ENCODE peak calls at places on chromosomes 11 and 22, in ten cellular contexts. One of them, this sample, is unnamed.

GRCh38 chr11:76657139-76657823 is 13.3 kb downstream of the LRRC32 start:
- DNase-seq in stomach: peak; percentile 18
- DNase-seq in kidney: peak; percentile 48
- DNase-seq in fibroblast of lung: no peak
- DNase-seq in lower lobe of right lung: peak; percentile 21
- DNase-seq in CD4-positive, alpha-beta memory T cell: no peak
- DNase-seq in PC-3: no peak
- DNase-seq in naive thymus-derived CD4-positive, alpha-beta T cell: no peak
- DNase-seq in spleen: no peak
- DNase-seq in OCI-LY7: no peak
- DNase-seq in this sample: no peak

GRCh38 chr11:44145011-44145777 is 49.7 kb downstream of the EXT2 start:
- DNase-seq in stomach: no peak
- DNase-seq in kidney: no peak
- DNase-seq in fibroblast of lung: no peak
- DNase-seq in lower lobe of right lung: no peak
- DNase-seq in CD4-positive, alpha-beta memory T cell: no peak
- DNase-seq in PC-3: peak; percentile 9
- DNase-seq in naive thymus-derived CD4-positive, alpha-beta T cell: no peak
- DNase-seq in spleen: no peak
- DNase-seq in OCI-LY7: no peak
- DNase-seq in this sample: no peak

GRCh38 chr22:40525250-40525884 is 111.2 kb downstream of the MRTFA start:
- DNase-seq in stomach: peak; percentile 48
- DNase-seq in kidney: no peak
- DNase-seq in fibroblast of lung: peak; percentile 69
- DNase-seq in lower lobe of right lung: peak; percentile 65
- DNase-seq in CD4-positive, alpha-beta memory T cell: peak; percentile 72
- DNase-seq in PC-3: peak; percentile 48
- DNase-seq in naive thymus-derived CD4-positive, alpha-beta T cell: peak; percentile 80
- DNase-seq in spleen: peak; percentile 85
- DNase-seq in OCI-LY7: peak; percentile 72
- DNase-seq in this sample: peak; percentile 60

GRCh38 chr11:60377737-60378136 is 595 bp upstream of the MS4A7 start:
- DNase-seq in stomach: no peak
- DNase-seq in kidney: no peak
- DNase-seq in fibroblast of lung: no peak
- DNase-seq in lower lobe of right lung: peak; percentile 79
- DNase-seq in CD4-positive, alpha-beta memory T cell: no peak
- DNase-seq in PC-3: peak; percentile 6
- DNase-seq in naive thymus-derived CD4-positive, alpha-beta T cell: no peak
- DNase-seq in spleen: peak; percentile 78
- DNase-seq in OCI-LY7: peak; percentile 80
- DNase-seq in this sample: no peak

GRCh38 chr11:35040221-35040942 is 98.6 kb upstream of the CD44 start:
- DNase-seq in stomach: no peak
- DNase-seq in kidney: no peak
- DNase-seq in fibroblast of lung: peak; percentile 49
- DNase-seq in lower lobe of right lung: no peak
- DNase-seq in CD4-positive, alpha-beta memory T cell: peak; percentile 78
- DNase-seq in PC-3: peak; percentile 61
- DNase-seq in naive thymus-derived CD4-positive, alpha-beta T cell: peak; percentile 79
- DNase-seq in spleen: no peak
- DNase-seq in OCI-LY7: no peak
- DNase-seq in this sample: peak; percentile 59

GRCh38 chr22:25062378-25063095 is 110.0 kb downstream of the KIAA1671 start:
- DNase-seq in stomach: no peak
- DNase-seq in kidney: no peak
- DNase-seq in fibroblast of lung: no peak
- DNase-seq in lower lobe of right lung: no peak
- DNase-seq in CD4-positive, alpha-beta memory T cell: peak; percentile 76
- DNase-seq in PC-3: no peak
- DNase-seq in naive thymus-derived CD4-positive, alpha-beta T cell: peak; percentile 90
- DNase-seq in spleen: peak; percentile 85
- DNase-seq in OCI-LY7: no peak
- DNase-seq in this sample: peak; percentile 85

GRCh38 chr11:109851780-109852390 is 241.3 kb upstream of the ZC3H12C start:
- DNase-seq in stomach: no peak
- DNase-seq in kidney: peak; percentile 28
- DNase-seq in fibroblast of lung: no peak
- DNase-seq in lower lobe of right lung: no peak
- DNase-seq in CD4-positive, alpha-beta memory T cell: no peak
- DNase-seq in PC-3: peak; percentile 59
- DNase-seq in naive thymus-derived CD4-positive, alpha-beta T cell: no peak
- DNase-seq in spleen: no peak
- DNase-seq in OCI-LY7: no peak
- DNase-seq in this sample: no peak

GRCh38 chr11:126419801-126420729 is 64.6 kb downstream of the ST3GAL4 start:
- DNase-seq in stomach: no peak
- DNase-seq in kidney: peak; percentile 83
- DNase-seq in fibroblast of lung: peak; percentile 36
- DNase-seq in lower lobe of right lung: peak; percentile 40
- DNase-seq in CD4-positive, alpha-beta memory T cell: no peak
- DNase-seq in PC-3: no peak
- DNase-seq in naive thymus-derived CD4-positive, alpha-beta T cell: no peak
- DNase-seq in spleen: no peak
- DNase-seq in OCI-LY7: peak; percentile 81
- DNase-seq in this sample: no peak

GRCh38 chr22:45227645-45228400 is 12.9 kb downstream of the KIAA0930 start:
- DNase-seq in stomach: no peak
- DNase-seq in kidney: no peak
- DNase-seq in fibroblast of lung: no peak
- DNase-seq in lower lobe of right lung: peak; percentile 71
- DNase-seq in CD4-positive, alpha-beta memory T cell: no peak
- DNase-seq in PC-3: no peak
- DNase-seq in naive thymus-derived CD4-positive, alpha-beta T cell: no peak
- DNase-seq in spleen: no peak
- DNase-seq in OCI-LY7: no peak
- DNase-seq in this sample: no peak

GRCh38 chr22:45228401-45228754 is 12.3 kb downstream of the KIAA0930 start:
- DNase-seq in stomach: no peak
- DNase-seq in kidney: no peak
- DNase-seq in fibroblast of lung: no peak
- DNase-seq in lower lobe of right lung: no peak
- DNase-seq in CD4-positive, alpha-beta memory T cell: no peak
- DNase-seq in PC-3: no peak
- DNase-seq in naive thymus-derived CD4-positive, alpha-beta T cell: no peak
- DNase-seq in spleen: no peak
- DNase-seq in OCI-LY7: no peak
- DNase-seq in this sample: no peak

GRCh38 chr22:45225732-45226560 is 14.7 kb downstream of the KIAA0930 start:
- DNase-seq in stomach: no peak
- DNase-seq in kidney: no peak
- DNase-seq in fibroblast of lung: peak; percentile 82
- DNase-seq in lower lobe of right lung: peak; percentile 79
- DNase-seq in CD4-positive, alpha-beta memory T cell: no peak
- DNase-seq in PC-3: no peak
- DNase-seq in naive thymus-derived CD4-positive, alpha-beta T cell: no peak
- DNase-seq in spleen: peak; percentile 83
- DNase-seq in OCI-LY7: no peak
- DNase-seq in this sample: no peak

GRCh38 chr22:45224988-45225731 is 15.5 kb downstream of the KIAA0930 start:
- DNase-seq in stomach: no peak
- DNase-seq in kidney: no peak
- DNase-seq in fibroblast of lung: no peak
- DNase-seq in lower lobe of right lung: peak; percentile 42
- DNase-seq in CD4-positive, alpha-beta memory T cell: no peak
- DNase-seq in PC-3: no peak
- DNase-seq in naive thymus-derived CD4-positive, alpha-beta T cell: no peak
- DNase-seq in spleen: peak; percentile 68
- DNase-seq in OCI-LY7: no peak
- DNase-seq in this sample: no peak

GRCh38 chr22:45226681-45227186 is 14.0 kb downstream of the KIAA0930 start:
- DNase-seq in stomach: peak; percentile 41
- DNase-seq in kidney: peak; percentile 77
- DNase-seq in fibroblast of lung: no peak
- DNase-seq in lower lobe of right lung: peak; percentile 85
- DNase-seq in CD4-positive, alpha-beta memory T cell: no peak
- DNase-seq in PC-3: peak; percentile 25
- DNase-seq in naive thymus-derived CD4-positive, alpha-beta T cell: no peak
- DNase-seq in spleen: no peak
- DNase-seq in OCI-LY7: no peak
- DNase-seq in this sample: no peak
- H3K4me1 ChIP-seq in stomach: no peaks in the 10 kb centered on the region
- H3K4me1 ChIP-seq in kidney: no peaks in the 10 kb centered on the region
- H3K4me1 ChIP-seq in fibroblast of lung: no peaks in the 10 kb centered on the region
- H3K4me1 ChIP-seq in lower lobe of right lung: peaks cover 26% of the 10 kb centered on the region
- H3K4me1 ChIP-seq in CD4-positive, alpha-beta memory T cell: no peaks in the 10 kb centered on the region
- H3K4me1 ChIP-seq in PC-3: no peaks in the 10 kb centered on the region
- H3K4me1 ChIP-seq in naive thymus-derived CD4-positive, alpha-beta T cell: no peaks in the 10 kb centered on the region
- H3K4me1 ChIP-seq in spleen: peaks cover 94% of the 10 kb centered on the region
- H3K4me1 ChIP-seq in OCI-LY7: peaks cover 28% of the 10 kb centered on the region
- H3K4me1 ChIP-seq in this sample: no peaks in the 10 kb centered on the region

GRCh38 chr11:61575886-61576516 is 4.9 kb downstream of the SYT7 start:
- DNase-seq in stomach: peak; percentile 72
- DNase-seq in kidney: no peak
- DNase-seq in fibroblast of lung: no peak
- DNase-seq in lower lobe of right lung: no peak
- DNase-seq in CD4-positive, alpha-beta memory T cell: no peak
- DNase-seq in PC-3: no peak
- DNase-seq in naive thymus-derived CD4-positive, alpha-beta T cell: no peak
- DNase-seq in spleen: no peak
- DNase-seq in OCI-LY7: no peak
- DNase-seq in this sample: no peak
- H3K4me3 ChIP-seq in stomach: no peak overlapping the region
- H3K4me3 ChIP-seq in kidney: no peak overlapping the region
- H3K4me3 ChIP-seq in fibroblast of lung: no peak overlapping the region
- H3K4me3 ChIP-seq in lower lobe of right lung: no peak overlapping the region
- H3K4me3 ChIP-seq in CD4-positive, alpha-beta memory T cell: no peak overlapping the region
- H3K4me3 ChIP-seq in PC-3: no peak overlapping the region
- H3K4me3 ChIP-seq in naive thymus-derived CD4-positive, alpha-beta T cell: no peak overlapping the region
- H3K4me3 ChIP-seq in spleen: no peak overlapping the region
- H3K4me3 ChIP-seq in OCI-LY7: no peak overlapping the region
- H3K4me3 ChIP-seq in this sample: no peak overlapping the region

GRCh38 chr11:119307219-119307618 is 9.7 kb downstream of the MCAM start:
- DNase-seq in stomach: no peak
- DNase-seq in kidney: no peak
- DNase-seq in fibroblast of lung: peak; percentile 11
- DNase-seq in lower lobe of right lung: no peak
- DNase-seq in CD4-positive, alpha-beta memory T cell: no peak
- DNase-seq in PC-3: no peak
- DNase-seq in naive thymus-derived CD4-positive, alpha-beta T cell: no peak
- DNase-seq in spleen: no peak
- DNase-seq in OCI-LY7: no peak
- DNase-seq in this sample: no peak

GRCh38 chr11:119309953-119310681 is 6.8 kb downstream of the MCAM start:
- DNase-seq in stomach: no peak
- DNase-seq in kidney: no peak
- DNase-seq in fibroblast of lung: no peak
- DNase-seq in lower lobe of right lung: no peak
- DNase-seq in CD4-positive, alpha-beta memory T cell: no peak
- DNase-seq in PC-3: no peak
- DNase-seq in naive thymus-derived CD4-positive, alpha-beta T cell: no peak
- DNase-seq in spleen: no peak
- DNase-seq in OCI-LY7: no peak
- DNase-seq in this sample: no peak

GRCh38 chr11:119307974-119308373 is 9.0 kb downstream of the MCAM start:
- DNase-seq in stomach: no peak
- DNase-seq in kidney: no peak
- DNase-seq in fibroblast of lung: no peak
- DNase-seq in lower lobe of right lung: no peak
- DNase-seq in CD4-positive, alpha-beta memory T cell: no peak
- DNase-seq in PC-3: no peak
- DNase-seq in naive thymus-derived CD4-positive, alpha-beta T cell: no peak
- DNase-seq in spleen: no peak
- DNase-seq in OCI-LY7: no peak
- DNase-seq in this sample: no peak

GRCh38 chr11:119310682-119311052 is 6.3 kb downstream of the MCAM start:
- DNase-seq in stomach: no peak
- DNase-seq in kidney: no peak
- DNase-seq in fibroblast of lung: no peak
- DNase-seq in lower lobe of right lung: no peak
- DNase-seq in CD4-positive, alpha-beta memory T cell: no peak
- DNase-seq in PC-3: no peak
- DNase-seq in naive thymus-derived CD4-positive, alpha-beta T cell: no peak
- DNase-seq in spleen: peak; percentile 76
- DNase-seq in OCI-LY7: no peak
- DNase-seq in this sample: no peak

DNA sequence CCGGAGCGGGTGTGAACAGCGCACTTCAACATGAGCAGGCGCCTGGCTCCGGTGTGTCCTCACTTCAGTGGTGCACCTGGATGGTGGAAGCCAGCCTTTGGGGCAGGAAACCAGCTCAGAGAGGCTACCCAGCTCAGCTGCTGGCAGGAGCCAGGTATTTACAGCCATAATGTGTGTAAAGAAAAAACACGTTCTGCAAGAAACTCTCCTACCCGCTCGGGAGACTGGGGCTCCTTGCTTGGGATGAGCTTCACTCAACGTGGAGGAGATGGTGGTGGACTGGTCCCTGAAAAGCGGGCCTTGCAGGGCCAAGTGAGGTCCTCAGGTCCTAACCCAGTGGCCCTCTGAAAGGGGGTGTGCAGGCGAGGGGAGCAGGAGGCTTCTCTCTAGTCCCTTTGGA is 7.5 kb downstream of the MCAM start:
- DNase-seq in stomach: no peak
- DNase-seq in kidney: no peak
- DNase-seq in fibroblast of lung: no peak
- DNase-seq in lower lobe of right lung: no peak
- DNase-seq in CD4-positive, alpha-beta memory T cell: no peak
- DNase-seq in PC-3: no peak
- DNase-seq in naive thymus-derived CD4-positive, alpha-beta T cell: no peak
- DNase-seq in spleen: no peak
- DNase-seq in OCI-LY7: no peak
- DNase-seq in this sample: no peak
- H3K36me3 ChIP-seq in stomach: peaks cover 86% of the 10 kb centered on the region
- H3K36me3 ChIP-seq in kidney: no peaks in the 10 kb centered on the region
- H3K36me3 ChIP-seq in fibroblast of lung: peaks cover 6% of the 10 kb centered on the region
- H3K36me3 ChIP-seq in lower lobe of right lung: peaks cover 46% of the 10 kb centered on the region
- H3K36me3 ChIP-seq in CD4-positive, alpha-beta memory T cell: no peaks in the 10 kb centered on the region
- H3K36me3 ChIP-seq in PC-3: peaks cover 44% of the 10 kb centered on the region
- H3K36me3 ChIP-seq in naive thymus-derived CD4-positive, alpha-beta T cell: peaks cover 4% of the 10 kb centered on the region
- H3K36me3 ChIP-seq in spleen: peaks cover 98% of the 10 kb centered on the region
- H3K36me3 ChIP-seq in OCI-LY7: peaks cover 9% of the 10 kb centered on the region
- H3K36me3 ChIP-seq in this sample: no peaks in the 10 kb centered on the region

DNA sequence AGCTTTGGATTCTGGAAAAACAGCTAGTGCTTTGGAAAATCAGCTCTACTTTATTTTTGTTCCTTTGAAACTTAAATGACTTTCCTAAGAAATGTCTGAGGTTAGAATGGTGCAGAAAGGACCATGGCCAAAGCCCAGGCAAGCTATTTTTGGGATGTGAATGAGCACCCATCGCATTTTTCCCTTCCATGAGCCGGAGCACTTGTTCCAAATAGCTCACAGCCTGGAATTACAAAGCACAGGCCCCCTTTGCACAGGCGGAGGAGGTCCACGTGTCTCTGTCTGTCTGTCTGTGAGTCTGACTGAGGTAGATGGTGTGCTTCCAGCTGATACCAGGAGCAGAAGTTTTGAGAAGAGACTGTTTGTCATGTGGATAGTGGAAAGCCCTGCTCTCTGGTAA is 50.7 kb downstream of the MICAL2 start:
- DNase-seq in stomach: no peak
- DNase-seq in kidney: no peak
- DNase-seq in fibroblast of lung: no peak
- DNase-seq in lower lobe of right lung: no peak
- DNase-seq in CD4-positive, alpha-beta memory T cell: no peak
- DNase-seq in PC-3: no peak
- DNase-seq in naive thymus-derived CD4-positive, alpha-beta T cell: no peak
- DNase-seq in spleen: peak; percentile 25
- DNase-seq in OCI-LY7: no peak
- DNase-seq in this sample: no peak
- H3K4me1 ChIP-seq in stomach: peaks cover 62% of the 10 kb centered on the region
- H3K4me1 ChIP-seq in kidney: peaks cover 15% of the 10 kb centered on the region
- H3K4me1 ChIP-seq in fibroblast of lung: peaks cover 60% of the 10 kb centered on the region
- H3K4me1 ChIP-seq in lower lobe of right lung: peaks cover 66% of the 10 kb centered on the region
- H3K4me1 ChIP-seq in CD4-positive, alpha-beta memory T cell: peaks cover 20% of the 10 kb centered on the region
- H3K4me1 ChIP-seq in PC-3: peaks cover 58% of the 10 kb centered on the region
- H3K4me1 ChIP-seq in naive thymus-derived CD4-positive, alpha-beta T cell: peaks cover 12% of the 10 kb centered on the region
- H3K4me1 ChIP-seq in spleen: peaks cover 17% of the 10 kb centered on the region
- H3K4me1 ChIP-seq in OCI-LY7: no peaks in the 10 kb centered on the region
- H3K4me1 ChIP-seq in this sample: peaks cover 11% of the 10 kb centered on the region

GRCh38 chr11:114161486-114162250 is 102.2 kb downstream of the ZBTB16 start:
- DNase-seq in stomach: no peak
- DNase-seq in kidney: peak; percentile 65
- DNase-seq in fibroblast of lung: no peak
- DNase-seq in lower lobe of right lung: no peak
- DNase-seq in CD4-positive, alpha-beta memory T cell: no peak
- DNase-seq in PC-3: no peak
- DNase-seq in naive thymus-derived CD4-positive, alpha-beta T cell: no peak
- DNase-seq in spleen: no peak
- DNase-seq in OCI-LY7: no peak
- DNase-seq in this sample: no peak
- H3K4me3 ChIP-seq in stomach: no peak overlapping the region
- H3K4me3 ChIP-seq in kidney: no peak overlapping the region
- H3K4me3 ChIP-seq in fibroblast of lung: no peak overlapping the region
- H3K4me3 ChIP-seq in lower lobe of right lung: no peak overlapping the region
- H3K4me3 ChIP-seq in CD4-positive, alpha-beta memory T cell: no peak overlapping the region
- H3K4me3 ChIP-seq in PC-3: no peak overlapping the region
- H3K4me3 ChIP-seq in naive thymus-derived CD4-positive, alpha-beta T cell: no peak overlapping the region
- H3K4me3 ChIP-seq in spleen: no peak overlapping the region
- H3K4me3 ChIP-seq in OCI-LY7: no peak overlapping the region
- H3K4me3 ChIP-seq in this sample: no peak overlapping the region